ENCODE peak calls at places on chromosomes 1 and 21, in eight cellular contexts. Y is mucosa of descending colon, P is ovary, L is tibial artery, E is left ventricle myocardium inferior, M is DND-41, R is fibroblast of mammary gland, K is lower lobe of right lung. O is an unnamed sample.

GRCh38 chr1:9201421-9202239 is 32.9 kb upstream of the H6PD start:
- DNase-seq in P (peak), L (peak), E (no peak), R (peak), M (peak), Y (no peak), K (no peak), O (peak)

GRCh38 chr1:115807723-115808122 is 33.2 kb downstream of the NHLH2 start:
- DNase-seq in R (peak), K (no peak), E (no peak), L (peak), P (no peak), Y (no peak), M (peak), O (peak)

GRCh38 chr1:222861057-222861456 is 46.2 kb downstream of the DISP1 start:
- DNase-seq in M (no peak), R (no peak), Y (no peak), K (no peak), P (no peak), L (no peak), E (no peak), O (no peak)

GRCh38 chr1:1004780-1005697 is 5.1 kb upstream of the HES4 start:
- DNase-seq in P (no peak), R (no peak), L (peak), E (no peak), M (no peak), Y (peak), K (peak), O (peak)

GRCh38 chr1:228911225-228911624 is 175.9 kb downstream of the RHOU start:
- DNase-seq in P (no peak), L (no peak), Y (no peak), E (no peak), K (no peak), M (no peak), R (no peak), O (no peak)

GRCh38 chr1:153030895-153031294 is at the start of gene SPRR1B:
- DNase-seq in L (no peak), K (no peak), Y (no peak), M (no peak), R (no peak), P (no peak), E (no peak), O (no peak)

GRCh38 chr1:41643422-41643821 is 158.9 kb upstream of the EDN2 start:
- DNase-seq in P (no peak), E (no peak), L (no peak), K (no peak), M (no peak), R (no peak), Y (no peak), O (no peak)

GRCh38 chr1:11354893-11355593 is 82.0 kb downstream of the UBIAD1 start:
- DNase-seq in M (no peak), L (no peak), P (no peak), R (no peak), K (no peak), Y (no peak), E (no peak), O (no peak)

GRCh38 chr1:230215049-230215448 is 148.0 kb downstream of the GALNT2 start:
- DNase-seq in P (peak), K (no peak), M (no peak), R (peak), E (peak), Y (peak), L (peak), O (peak)

GRCh38 chr1:159964144-159964543 is 10.1 kb upstream of the SLAMF9 start:
- DNase-seq in E (no peak), P (no peak), R (no peak), M (no peak), K (no peak), L (no peak), Y (no peak), O (no peak)

GRCh38 chr1:64659478-64659877 is 85.4 kb upstream of the RAVER2 start:
- DNase-seq in R (no peak), K (no peak), M (no peak), Y (no peak), E (no peak), P (no peak), L (no peak), O (no peak)

GRCh38 chr1:33624991-33625870 is 152.8 kb downstream of the ZSCAN20 start:
- DNase-seq in E (no peak), L (no peak), P (no peak), R (no peak), Y (no peak), M (peak), K (no peak), O (no peak)

GRCh38 chr1:224357626-224358124 is 996 bp downstream of the CNIH4 start:
- DNase-seq in E (no peak), Y (no peak), M (no peak), K (no peak), P (no peak), L (no peak), R (peak), O (no peak)

GRCh38 chr21:29725025-29725736 is 214.6 kb downstream of the GRIK1 start:
- DNase-seq in Y (no peak), P (no peak), E (no peak), R (no peak), L (no peak), M (no peak), K (no peak), O (no peak)

GRCh38 chr1:42005530-42005929 is 86.8 kb upstream of the HIVEP3 start:
- DNase-seq in K (no peak), L (no peak), P (no peak), E (no peak), M (no peak), Y (no peak), R (no peak), O (no peak)

GRCh38 chr1:107782192-107782845 is 182.7 kb downstream of the VAV3 start:
- DNase-seq in M (peak), Y (no peak), K (no peak), P (no peak), E (no peak), L (no peak), R (peak), O (peak)

GRCh38 chr1:207259391-207259790 is 62.1 kb upstream of the CD55 start:
- DNase-seq in K (no peak), E (no peak), R (peak), L (no peak), P (no peak), Y (no peak), M (no peak), O (peak)

GRCh38 chr1:8473121-8473891 is 155.4 kb downstream of the SLC45A1 start:
- DNase-seq in P (no peak), R (no peak), Y (no peak), K (no peak), L (no peak), E (no peak), M (no peak), O (no peak)

GRCh38 chr1:48450505-48450904 is 21.5 kb downstream of the SPATA6 start:
- DNase-seq in E (no peak), Y (no peak), P (no peak), M (no peak), R (no peak), L (no peak), K (no peak), O (peak)

GRCh38 chr1:36778773-36779172 is 255.5 kb downstream of the GRIK3 start:
- DNase-seq in P (no peak), L (no peak), M (no peak), E (no peak), R (no peak), Y (no peak), K (no peak), O (no peak)

GRCh38 chr1:47840338-47840737 is 156.8 kb downstream of the TRABD2B start:
- DNase-seq in L (no peak), K (no peak), M (no peak), P (no peak), E (no peak), R (no peak), Y (peak), O (no peak)

GRCh38 chr1:89171067-89171438 is 4.8 kb downstream of the GBP7 start:
- DNase-seq in K (no peak), E (no peak), M (no peak), Y (no peak), P (no peak), R (no peak), L (no peak), O (no peak)

GRCh38 chr1:233244183-233244582 is 51.3 kb downstream of the PCNX2 start:
- DNase-seq in P (no peak), Y (peak), R (peak), K (no peak), L (no peak), M (no peak), E (no peak), O (no peak)

GRCh38 chr1:170929412-170929834 is 5.9 kb upstream of the MROH9 start:
- DNase-seq in M (no peak), Y (no peak), L (no peak), K (no peak), P (no peak), E (no peak), R (peak), O (no peak)

GRCh38 chr1:8544644-8545043 is 226.7 kb downstream of the SLC45A1 start:
- DNase-seq in K (no peak), Y (no peak), P (no peak), R (no peak), L (no peak), E (no peak), M (no peak), O (no peak)

GRCh38 chr1:70487910-70488665 is 77.0 kb downstream of the CTH start:
- DNase-seq in P (no peak), Y (no peak), K (no peak), M (no peak), E (no peak), R (peak), L (no peak), O (peak)

GRCh38 chr21:44686843-44687561 is 5.0 kb upstream of the KRTAP12-1 start:
- DNase-seq in L (no peak), E (no peak), Y (no peak), P (no peak), M (no peak), K (no peak), R (no peak), O (no peak)

GRCh38 chr1:41086921-41087320 is 65.4 kb upstream of the SLFNL1 start:
- DNase-seq in M (no peak), P (no peak), R (no peak), K (no peak), L (no peak), Y (no peak), E (no peak), O (no peak)

GRCh38 chr1:27602510-27603319 is 1.2 kb downstream of the AHDC1 start:
- DNase-seq in P (peak), R (no peak), E (peak), M (peak), Y (peak), K (peak), L (peak), O (no peak)

GRCh38 chr1:3656450-3657095 is 4.3 kb downstream of the TP73 start:
- DNase-seq in K (no peak), L (no peak), R (no peak), P (no peak), E (peak), Y (peak), M (no peak), O (no peak)

GRCh38 chr21:27569831-27570230 is 602.9 kb upstream of the ADAMTS5 start:
- DNase-seq in P (no peak), K (no peak), R (no peak), L (no peak), Y (no peak), M (no peak), E (no peak), O (no peak)

GRCh38 chr1:212981025-212981495 is 30.7 kb downstream of the VASH2 start:
- DNase-seq in P (no peak), Y (no peak), R (no peak), E (peak), K (peak), M (no peak), L (no peak), O (no peak)

GRCh38 chr1:212979340-212980122 is 29.2 kb downstream of the VASH2 start:
- DNase-seq in E (no peak), P (no peak), M (no peak), K (no peak), L (no peak), R (no peak), Y (no peak), O (no peak)

GRCh38 chr1:212977781-212978645 is 27.7 kb downstream of the VASH2 start:
- DNase-seq in L (no peak), R (no peak), E (no peak), M (no peak), Y (no peak), K (no peak), P (no peak), O (peak)

GRCh38 chr1:212981571-212982328 is 31.4 kb downstream of the VASH2 start:
- DNase-seq in L (no peak), R (no peak), M (peak), P (no peak), Y (no peak), E (peak), K (no peak), O (no peak)

DNA sequence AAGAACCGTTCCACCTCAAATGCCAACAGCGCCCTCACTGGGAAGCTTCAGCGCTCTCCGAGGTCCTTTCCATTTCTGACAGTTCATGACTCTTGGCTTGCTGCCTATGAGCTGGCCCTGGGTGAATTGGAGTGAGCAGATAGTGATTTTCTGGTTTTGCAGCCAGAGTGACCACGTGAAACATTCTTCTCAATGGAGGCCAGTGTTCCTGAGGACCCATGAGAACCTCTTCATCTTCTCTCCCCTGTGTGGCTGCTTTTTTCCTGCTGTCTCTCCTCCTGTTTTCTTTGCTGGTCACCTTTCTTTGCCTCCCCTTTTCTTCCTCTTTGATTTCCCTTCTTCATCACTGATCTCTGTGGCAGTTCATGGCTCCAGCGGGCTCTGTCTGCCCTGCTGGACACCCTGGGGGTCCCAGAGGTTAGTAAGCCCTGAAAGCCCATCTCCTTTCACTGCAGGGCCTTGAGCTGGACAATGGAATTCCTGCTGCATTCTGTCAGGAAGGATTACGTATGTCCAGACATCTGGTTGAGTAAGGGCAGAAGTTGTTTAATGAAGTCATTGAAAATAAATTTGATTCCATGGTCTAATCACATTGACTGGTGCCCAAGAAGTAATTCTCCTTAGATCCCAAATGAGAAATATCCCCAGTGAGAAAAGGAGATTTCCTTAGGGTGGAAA is 29.9 kb downstream of the VASH2 start:
- DNase-seq in R (peak), P (no peak), E (peak), K (no peak), Y (no peak), L (no peak), M (no peak), O (peak)
- TF ChIP-seq CTCF in R (no peak), P (no peak), E (peak), K (no peak), Y (no peak), L (no peak), M (peak), O (no peak)

GRCh38 chr1:226123212-226123560 is 60.7 kb downstream of the H3-3A start:
- DNase-seq in R (no peak), Y (no peak), K (no peak), E (no peak), P (no peak), M (no peak), L (no peak), O (no peak)
- H3K4me3 ChIP-seq in R (no peak), Y (no peak), K (no peak), E (no peak), P (no peak), M (no peak), L (no peak), O (no peak)

GRCh38 chr1:114764689-114765088 is 6.9 kb upstream of the CSDE1 start:
- DNase-seq in K (no peak), M (no peak), P (no peak), E (no peak), R (no peak), L (no peak), Y (no peak), O (no peak)
- TF ChIP-seq CTCF in K (no peak), M (peak), P (no peak), E (peak), R (peak), L (no peak), Y (no peak), O (no peak)

GRCh38 chr1:157993179-157994080 is at the start of gene KIRREL1:
- DNase-seq in R (peak), P (peak), L (peak), M (peak), K (peak), E (peak), Y (peak), O (peak)

GRCh38 chr1:157994704-157995540 is 1.5 kb downstream of the KIRREL1 start:
- DNase-seq in R (peak), P (peak), K (no peak), L (peak), M (no peak), E (no peak), Y (no peak), O (peak)

GRCh38 chr1:157995575-157996169 is 2.2 kb downstream of the KIRREL1 start:
- DNase-seq in L (no peak), P (no peak), E (no peak), M (no peak), K (no peak), Y (no peak), R (no peak), O (no peak)

GRCh38 chr1:157992813-157993178 is 649 bp upstream of the KIRREL1 start:
- DNase-seq in R (peak), L (no peak), K (no peak), M (no peak), P (no peak), E (no peak), Y (no peak), O (no peak)

DNA sequence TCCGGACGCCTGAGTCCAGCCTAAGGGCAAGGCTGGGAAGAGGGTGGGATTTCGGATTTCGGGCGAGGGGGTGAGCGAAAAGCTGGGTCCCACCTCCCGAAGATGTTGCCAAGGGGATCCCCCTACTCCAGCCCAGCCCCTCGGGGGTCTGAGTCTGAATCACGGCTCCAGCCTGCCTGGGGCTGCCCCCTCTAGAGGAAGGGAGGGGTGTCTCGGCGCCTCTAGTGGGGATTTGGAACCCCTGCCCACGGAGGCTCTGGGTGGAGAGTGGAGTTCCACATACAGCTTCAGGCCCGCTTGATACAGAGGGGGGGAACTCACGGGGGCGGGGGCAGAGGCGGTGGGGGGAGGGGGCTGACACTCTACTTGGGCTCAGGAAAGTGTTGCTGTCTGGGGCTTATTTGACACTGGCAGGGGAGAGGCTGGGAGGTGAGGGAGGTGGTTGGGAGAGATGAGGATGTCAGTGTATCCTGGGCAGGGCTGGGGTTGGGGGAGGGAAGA is 686 bp downstream of the KIRREL1 start:
- DNase-seq in Y (no peak), P (peak), K (no peak), L (peak), E (no peak), M (peak), R (no peak), O (no peak)
- H3K4me3 ChIP-seq in Y (peak), P (peak), K (peak), L (peak), E (peak), M (peak), R (peak), O (peak)

GRCh38 chr1:198363752-198364151 is 176.7 kb downstream of the ATP6V1G3 start:
- DNase-seq in K (no peak), M (no peak), R (no peak), E (no peak), L (no peak), P (no peak), Y (no peak), O (no peak)
- TF ChIP-seq CTCF in K (no peak), M (no peak), R (no peak), E (no peak), L (no peak), P (no peak), Y (no peak), O (no peak)

DNA sequence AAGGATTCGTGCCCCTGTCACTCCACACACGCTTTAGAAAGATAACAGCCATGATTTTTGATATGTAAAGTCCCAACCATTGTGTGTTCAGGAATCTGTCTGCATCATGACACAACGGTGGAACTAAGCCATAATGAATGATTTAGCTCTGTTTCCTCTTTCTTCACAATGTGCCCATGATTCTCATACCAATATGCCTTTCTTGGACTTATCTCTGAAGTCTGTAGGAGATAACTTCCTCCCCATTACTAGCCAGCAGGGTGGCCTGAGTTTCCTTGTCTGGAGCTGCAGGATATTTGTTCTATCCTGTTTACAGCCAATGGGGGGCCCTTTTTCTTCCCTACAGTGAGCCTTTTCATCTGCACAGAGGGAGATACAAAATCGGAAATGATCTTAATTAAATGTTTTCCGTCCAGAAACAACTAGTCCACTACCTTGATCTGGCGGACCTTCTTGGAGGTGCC is 511.8 kb downstream of the USP25 start:
- DNase-seq in Y (no peak), L (no peak), M (no peak), E (no peak), K (no peak), R (peak), P (no peak), O (no peak)
- H3K4me3 ChIP-seq in Y (no peak), L (no peak), M (no peak), E (no peak), K (no peak), R (no peak), P (no peak), O (no peak)

GRCh38 chr1:53672243-53672642 is 66.7 kb downstream of the GLIS1 start:
- DNase-seq in Y (no peak), L (no peak), E (no peak), K (no peak), M (no peak), R (no peak), P (no peak), O (no peak)
- TF ChIP-seq CTCF in Y (no peak), L (no peak), E (no peak), K (no peak), M (no peak), R (no peak), P (no peak), O (no peak)

GRCh38 chr1:173161510-173162221 is 45.5 kb downstream of the TNFSF4 start:
- DNase-seq in L (no peak), P (no peak), Y (no peak), E (no peak), R (peak), M (no peak), K (no peak), O (peak)
- H3K4me3 ChIP-seq in L (no peak), P (no peak), Y (no peak), E (no peak), R (no peak), M (no peak), K (no peak), O (no peak)